ENCODE peak calls at places on chromosomes 4 and X, in nine cellular contexts. A is NT2/D1, R is right cardiac atrium, P is mammary epithelial cell, X is lower lobe of right lung, U is neural progenitor cell, I is aorta, K is fibroblast of lung, G is OCI-LY7. H is an unnamed sample. For H3K9me3 and H3K4me1, the result is how much of the 10 kb centered on the place peaks cover.

GRCh38 chr4:118783887-118784286 is 52.0 kb downstream of the SEC24D start:
- DNase-seq in U (no peak), G (no peak), I (no peak), P (no peak), A (no peak), R (no peak), X (no peak), K (peak), H (no peak)

GRCh38 chrX:7191681-7192110 is 43.7 kb upstream of the PUDP start:
- DNase-seq in G (peak), R (no peak), X (no peak), A (no peak), I (no peak), K (no peak), P (no peak), U (no peak), H (no peak)

GRCh38 chr4:155319506-155319905 is 57.3 kb downstream of the MAP9 start:
- DNase-seq in A (peak), I (no peak), X (no peak), K (no peak), G (no peak), U (no peak), R (no peak), P (no peak), H (no peak)

GRCh38 chr4:76526585-76526990 is 91.6 kb downstream of the SHROOM3 start:
- DNase-seq in P (peak), I (no peak), G (no peak), U (peak), A (no peak), X (no peak), R (no peak), K (no peak), H (peak)

GRCh38 chrX:140525448-140525847 is 20.6 kb upstream of the SOX3 start:
- DNase-seq in R (no peak), X (no peak), K (peak), G (no peak), I (no peak), U (no peak), P (peak), A (no peak), H (no peak)

GRCh38 chrX:155871934-155872333 is 9.2 kb upstream of the VAMP7 start:
- DNase-seq in G (no peak), X (no peak), R (no peak), K (no peak), A (no peak), I (no peak), U (no peak), P (no peak), H (no peak)

GRCh38 chr4:54541426-54542118 is 116.2 kb upstream of the KIT start:
- DNase-seq in A (no peak), X (no peak), G (no peak), U (peak), K (no peak), P (no peak), R (no peak), I (no peak), H (no peak)

GRCh38 chr4:126915999-126916625 is 716.6 kb upstream of the INTU start:
- DNase-seq in P (no peak), K (peak), A (no peak), G (no peak), R (no peak), U (no peak), X (no peak), I (no peak), H (no peak)

GRCh38 chrX:129957241-129958099 is 25.0 kb upstream of the BCORL1 start:
- DNase-seq in K (peak), A (no peak), G (peak), P (no peak), U (peak), I (peak), R (peak), X (peak), H (peak)

DNA sequence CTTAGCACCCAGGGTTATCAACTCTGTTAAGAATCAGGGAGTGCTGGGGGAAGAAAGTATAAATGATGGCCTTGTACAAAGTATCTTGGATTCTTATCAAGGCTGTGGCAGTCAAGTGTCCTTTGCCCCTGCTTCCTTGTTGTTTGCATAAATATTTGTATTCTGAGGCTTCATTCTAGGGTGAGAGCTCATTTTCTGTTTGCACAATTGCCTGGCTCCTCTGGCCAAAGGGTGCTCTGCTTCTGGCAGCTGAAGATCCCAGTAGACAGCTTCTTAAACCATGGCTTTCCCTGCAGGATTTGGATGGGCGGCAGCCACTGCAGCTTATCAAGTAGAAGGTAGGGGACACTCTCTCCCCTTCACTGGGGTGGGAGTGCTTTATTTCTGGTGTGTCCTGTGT is at the start of gene GBA3:
- DNase-seq in R (no peak), A (no peak), G (no peak), P (no peak), X (no peak), I (no peak), U (peak), K (no peak), H (peak)
- H3K9me3 ChIP-seq in R (under half), A (under half), G (under half), P (under half), X (under half), I (under half), U (under half), K (under half), H (under half)

GRCh38 chrX:41600266-41600665 is 88.5 kb upstream of the GPR34 start:
- DNase-seq in K (no peak), X (no peak), I (no peak), G (no peak), P (peak), U (peak), R (no peak), A (no peak), H (no peak)
- H3K4me3 ChIP-seq in K (no peak), X (no peak), I (no peak), G (no peak), P (no peak), U (no peak), R (no peak), A (no peak), H (no peak)

DNA sequence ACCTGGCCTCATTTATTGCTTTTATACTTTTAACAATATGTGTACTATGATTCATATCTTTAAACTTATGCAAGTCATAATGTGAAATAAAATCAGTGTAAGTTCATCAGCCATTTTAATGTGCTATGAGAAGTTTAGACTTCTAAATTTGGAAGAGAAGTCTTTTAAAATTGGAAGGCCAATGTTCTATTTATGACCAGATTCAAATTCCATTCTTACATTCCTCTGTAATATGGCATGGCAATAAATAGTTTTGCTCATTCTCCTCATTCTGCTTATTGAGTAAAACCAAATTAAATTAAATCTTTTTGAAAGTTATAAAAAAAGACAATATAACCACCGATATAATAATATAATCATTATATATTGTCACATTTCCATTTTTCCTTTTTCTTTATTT is 126.2 kb downstream of the SORBS2 start:
- DNase-seq in A (no peak), K (no peak), R (no peak), U (no peak), G (no peak), X (no peak), P (no peak), I (no peak), H (no peak)
- H3K4me1 ChIP-seq in A (under half), K (under half), R (under half), U (under half), G (under half), X (under half), P (under half), I (under half), H (under half)

DNA sequence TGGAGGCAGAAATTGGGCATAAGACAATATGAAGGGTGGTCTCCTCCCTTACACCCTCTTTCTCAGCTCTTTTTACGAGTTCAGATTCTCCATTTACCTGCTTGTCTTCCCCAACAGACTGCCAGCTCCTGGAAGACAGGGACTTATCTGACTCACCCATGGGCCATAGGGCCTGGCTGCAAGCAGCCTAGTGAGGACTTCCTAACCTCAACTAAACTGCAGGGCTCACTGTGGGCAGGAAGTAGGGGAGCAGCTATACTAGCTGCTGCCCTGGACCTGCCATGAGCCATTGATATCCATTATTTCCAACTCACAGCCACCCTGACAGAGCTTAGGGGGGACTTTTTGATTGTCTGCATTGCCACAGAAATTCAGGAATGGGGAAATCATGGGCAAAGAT is 11.5 kb upstream of the ZNF718 start:
- DNase-seq in P (no peak), R (no peak), U (no peak), K (no peak), X (no peak), G (no peak), A (no peak), I (no peak), H (no peak)
- H3K9me3 ChIP-seq in P (under half), R (under half), U (under half), K (under half), X (under half), G (under half), A (under half), I (under half), H (under half)

GRCh38 chr4:156970501-156971167 is 965 bp downstream of the PDGFC start:
- DNase-seq in A (no peak), X (peak), R (peak), U (peak), G (no peak), K (peak), P (peak), I (peak), H (peak)

GRCh38 chr4:156969136-156969535 is 2.5 kb downstream of the PDGFC start:
- DNase-seq in A (no peak), U (no peak), K (no peak), R (no peak), P (no peak), G (no peak), I (no peak), X (no peak), H (peak)

GRCh38 chr4:156972370-156972980 is 876 bp upstream of the PDGFC start:
- DNase-seq in R (no peak), I (no peak), U (peak), P (no peak), G (no peak), X (no peak), K (no peak), A (no peak), H (peak)

GRCh38 chr4:156971623-156972369 is at the start of gene PDGFC:
- DNase-seq in A (no peak), R (peak), K (peak), X (peak), G (no peak), U (peak), I (peak), P (peak), H (peak)

DNA sequence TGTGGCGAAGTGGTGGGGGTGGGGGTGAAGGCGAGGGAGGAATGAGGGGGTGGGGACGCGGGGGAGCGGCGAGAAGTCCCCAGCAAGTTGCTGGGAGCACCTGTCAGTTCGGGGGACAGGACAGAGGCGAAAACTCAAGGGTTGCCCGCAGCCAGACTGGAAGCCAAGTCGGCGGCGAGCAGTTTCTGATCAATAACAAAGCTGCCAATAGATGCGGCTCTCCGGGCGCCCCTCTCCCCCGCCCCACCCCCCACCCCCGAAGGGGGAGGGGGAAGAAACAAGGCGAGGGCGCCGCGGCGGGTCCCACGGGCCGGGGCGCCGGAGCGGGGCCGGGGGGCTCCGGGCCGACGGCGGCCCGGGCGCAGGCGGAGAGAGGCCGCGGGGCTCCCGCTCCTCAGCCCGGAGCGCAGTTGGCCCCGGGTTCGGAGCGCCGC is 414 bp downstream of the PDGFC start:
- DNase-seq in G (no peak), I (peak), P (no peak), A (no peak), U (peak), R (peak), K (no peak), X (peak), H (no peak)
- H3K4me3 ChIP-seq in G (no peak), I (peak), P (peak), A (peak), U (peak), R (peak), K (peak), X (peak), H (peak)

H was measured in small intestine.